ENCODE peak calls at places on chromosomes 12 and 14, in five cellular contexts. C is H54, J is PC-9, H is choroid plexus epithelial cell, S is GM23338. R is an unnamed sample.

GRCh38 chr12:95805864-95806669 is 15.5 kb upstream of the NTN4 start:
- DNase-seq in S (no peak), J (peak; percentile 61), H (peak; percentile 90), C (peak; percentile 42), R (peak; percentile 88)

GRCh38 chr12:5200276-5201087 is 156.8 kb downstream of the KCNA5 start:
- DNase-seq in J (peak; percentile 26), C (no peak), H (peak; percentile 4), S (peak; percentile 89), R (peak; percentile 63)

GRCh38 chr12:67427336-67427735 is 158.2 kb downstream of the CAND1 start:
- DNase-seq in C (no peak), J (no peak), H (no peak), S (no peak), R (no peak)

GRCh38 chr14:77238356-77238755 is 32.6 kb downstream of the NGB start:
- DNase-seq in C (no peak), H (no peak), J (no peak), S (no peak), R (no peak)

GRCh38 chr12:97835541-97835940 is 372.9 kb downstream of the RMST start:
- DNase-seq in C (no peak), J (no peak), S (no peak), H (no peak), R (no peak)

GRCh38 chr12:50103767-50104321 is at the start of gene GPD1:
- DNase-seq in J (peak; percentile 63), H (peak; percentile 61), S (peak; percentile 73), C (peak; percentile 49), R (peak; percentile 72)

GRCh38 chr12:132476038-132476414 is 13.9 kb upstream of the FBRSL1 start:
- DNase-seq in J (no peak), H (no peak), C (no peak), S (no peak), R (no peak)

GRCh38 chr12:53506881-53507719 is at the start of gene NPFF:
- DNase-seq in C (no peak), H (no peak), J (no peak), S (no peak), R (no peak)

GRCh38 chr12:13437541-13437940 is 241.0 kb downstream of the EMP1 start:
- DNase-seq in H (no peak), C (no peak), S (no peak), J (no peak), R (no peak)

GRCh38 chr12:87782838-87783237 is 246.4 kb downstream of the C12orf50 start:
- DNase-seq in H (no peak), J (no peak), S (no peak), C (no peak), R (no peak)

GRCh38 chr14:34496007-34496678 is 34.1 kb upstream of the SPTSSA start:
- DNase-seq in J (no peak), C (no peak), S (no peak), H (no peak), R (peak; percentile 10)

GRCh38 chr14:24271834-24272263 is 452 bp upstream of the RABGGTA start:
- DNase-seq in C (peak; percentile 40), J (no peak), S (no peak), H (no peak), R (no peak)

GRCh38 chr12:12172106-12172511 is 94.7 kb downstream of the LRP6 start:
- DNase-seq in H (peak; percentile 67), S (no peak), C (no peak), J (no peak), R (peak; percentile 53)

GRCh38 chr14:61875483-61875882 is 113.3 kb downstream of the SNAPC1 start:
- DNase-seq in H (no peak), J (no peak), C (no peak), S (no peak), R (no peak)

GRCh38 chr12:15979096-15980091 is 68.3 kb downstream of the DERA start:
- DNase-seq in H (peak; percentile 87), S (peak; percentile 67), J (peak; percentile 15), C (peak; percentile 33), R (peak; percentile 86)

GRCh38 chr14:104360522-104360921 is 219.0 kb upstream of the C14orf180 start:
- DNase-seq in J (no peak), S (no peak), C (no peak), H (no peak), R (no peak)

GRCh38 chr12:42660968-42661937 is 71.7 kb upstream of the PRICKLE1 start:
- DNase-seq in C (no peak), J (no peak), H (no peak), S (no peak), R (no peak)

GRCh38 chr14:86596024-86596423 is 1066.1 kb downstream of the FLRT2 start:
- DNase-seq in C (no peak), S (no peak), H (no peak), J (no peak), R (no peak)

GRCh38 chr14:91892918-91893527 is 25.7 kb upstream of the TC2N start:
- DNase-seq in H (peak; percentile 21), J (no peak), S (peak; percentile 83), C (no peak), R (peak; percentile 38)

GRCh38 chr12:11651785-11652184 is 2.3 kb downstream of the ETV6 start:
- DNase-seq in S (no peak), C (no peak), H (peak; percentile 50), J (no peak), R (peak; percentile 52)

R was measured in astrocyte of the hippocampus.